ENCODE peak calls at places on chromosomes 11 and 22, in six cellular contexts. Q is A549, O is K562, L is endothelial cell of umbilical vein, W is GM12878, T is HepG2. E is an unnamed sample.

GRCh38 chr11:4041731-4042391 is 52.7 kb upstream of the RRM1 start:
- DNase-seq in L (no peak), O (no peak), W (no peak), Q (no peak), T (no peak), E (no peak)

GRCh38 chr11:47248664-47249377 is at the start of gene ACP2:
- DNase-seq in O (peak; percentile 84), W (peak; percentile 64), L (peak; percentile 88), Q (peak; percentile 81), T (peak; percentile 85), E (peak; percentile 92)

GRCh38 chr22:49660794-49661781 is 166.6 kb downstream of the BRD1 start:
- DNase-seq in Q (no peak), T (no peak), W (no peak), L (no peak), O (no peak), E (no peak)

GRCh38 chr11:17560281-17561110 is 13.4 kb downstream of the OTOG start:
- DNase-seq in W (no peak), T (no peak), Q (no peak), O (no peak), L (no peak), E (no peak)

GRCh38 chr11:119101367-119101758 is 290 bp downstream of the DPAGT1 start:
- DNase-seq in T (peak; percentile 38), W (no peak), L (no peak), Q (no peak), O (peak; percentile 58), E (peak; percentile 74)

GRCh38 chr11:29527391-29527936 is 489.4 kb downstream of the KCNA4 start:
- DNase-seq in L (peak; percentile 67), O (no peak), Q (peak; percentile 4), W (no peak), T (peak; percentile 35), E (peak; percentile 91)

GRCh38 chr11:126992065-126992803 is 8.3 kb downstream of the KIRREL3 start:
- DNase-seq in L (no peak), W (no peak), Q (peak; percentile 71), O (no peak), T (no peak), E (no peak)

GRCh38 chr22:35390933-35391332 is 9.0 kb upstream of the MCM5 start:
- DNase-seq in O (no peak), L (no peak), W (no peak), Q (no peak), T (no peak), E (no peak)

GRCh38 chr22:17804331-17805080 is 30.2 kb upstream of the BID start:
- DNase-seq in W (no peak), T (no peak), Q (no peak), L (no peak), O (no peak), E (no peak)

GRCh38 chr11:109939176-109939810 is 153.9 kb upstream of the ZC3H12C start:
- DNase-seq in T (peak; percentile 54), W (no peak), Q (peak; percentile 38), L (peak; percentile 80), O (peak; percentile 62), E (peak; percentile 56)

GRCh38 chr11:313787-314547 is at the start of gene IFITM1:
- DNase-seq in O (peak; percentile 84), W (peak; percentile 92), L (peak; percentile 57), Q (no peak), T (no peak), E (peak; percentile 87)

GRCh38 chr22:37208401-37209139 is 3.7 kb downstream of the SSTR3 start:
- DNase-seq in L (no peak), W (no peak), T (no peak), Q (no peak), O (no peak), E (no peak)
- TF ChIP-seq MYC in L (no peak), W (no peak), T (no peak), Q (no peak), O (no peak), E (no peak)

GRCh38 chr11:102267602-102268001 is 49.7 kb upstream of the BIRC3 start:
- DNase-seq in Q (peak; percentile 40), O (peak; percentile 32), T (no peak), W (no peak), L (peak; percentile 18), E (no peak)
- H3K4me3 ChIP-seq in Q (peak overlapping the region; percentile 51), O (no peak overlapping the region), T (peak overlapping the region; percentile 51), W (no peak overlapping the region), L (no peak overlapping the region), E (no peak overlapping the region)

DNA sequence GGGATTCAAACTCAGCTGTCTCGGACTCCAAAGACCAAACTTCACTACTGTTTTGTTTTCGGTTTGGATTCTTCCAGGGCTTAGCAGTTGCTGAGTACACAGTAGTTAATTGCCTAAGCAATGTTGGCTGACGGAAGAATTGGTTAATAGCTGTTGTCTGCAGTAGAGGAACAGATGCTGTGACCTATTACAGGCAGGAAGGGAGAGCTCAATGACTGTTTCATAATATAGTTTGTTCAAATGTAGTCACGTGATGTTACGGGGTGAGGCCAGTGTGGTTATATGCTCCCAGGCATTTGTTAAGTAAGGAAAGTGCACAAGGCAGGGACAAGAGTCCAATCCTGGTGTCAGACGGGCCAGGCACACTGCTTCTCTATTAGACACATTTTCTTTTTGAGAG is 222.6 kb upstream of the CCDC90B start:
- DNase-seq in W (no peak), T (peak; percentile 78), L (no peak), Q (no peak), O (no peak), E (peak; percentile 27)
- TF ChIP-seq POLR2A in W (no peak), T (no peak), L (no peak), Q (no peak), O (no peak), E (no peak)

GRCh38 chr11:131217313-131218297 is 152.8 kb upstream of the NTM start:
- DNase-seq in L (no peak), W (no peak), T (no peak), O (no peak), Q (no peak), E (peak; percentile 18)
- TF ChIP-seq MYC in L (no peak), W (no peak), T (no peak), O (no peak), Q (no peak), E (no peak)

GRCh38 chr22:22822106-22822505 is 65.5 kb upstream of the IGLL5 start:
- DNase-seq in T (no peak), L (no peak), Q (no peak), W (no peak), O (no peak), E (no peak)

GRCh38 chr22:22820076-22820475 is 67.5 kb upstream of the IGLL5 start:
- DNase-seq in T (no peak), Q (no peak), L (no peak), O (no peak), W (no peak), E (no peak)

GRCh38 chr22:22821340-22821739 is 66.3 kb upstream of the IGLL5 start:
- DNase-seq in Q (no peak), O (no peak), T (no peak), W (no peak), L (no peak), E (no peak)

GRCh38 chr22:22818861-22819855 is 68.5 kb upstream of the IGLL5 start:
- DNase-seq in L (no peak), W (peak; percentile 47), O (no peak), Q (no peak), T (no peak), E (peak; percentile 86)

GRCh38 chr22:22820626-22821025 is 67.0 kb upstream of the IGLL5 start:
- DNase-seq in W (no peak), O (no peak), L (no peak), Q (no peak), T (no peak), E (no peak)
- H3K4me3 ChIP-seq in W (no peak overlapping the region), O (no peak overlapping the region), L (no peak overlapping the region), Q (no peak overlapping the region), T (no peak overlapping the region), E (no peak overlapping the region)

GRCh38 chr22:39097098-39098020 is at the start of gene APOBEC3H:
- DNase-seq in T (no peak), W (no peak), Q (no peak), L (no peak), O (peak; percentile 43), E (peak; percentile 43)
- TF ChIP-seq POLR2A in T (no peak), W (peak; percentile 52), Q (no peak), L (no peak), O (no peak), E (no peak)

GRCh38 chr22:26453812-26454500 is 24.9 kb downstream of the ASPHD2 start:
- DNase-seq in T (no peak), O (no peak), W (no peak), Q (no peak), L (no peak), E (no peak)
- TF ChIP-seq MYC in T (no peak), O (no peak), W (no peak), Q (no peak), L (no peak), E (no peak)

DNA sequence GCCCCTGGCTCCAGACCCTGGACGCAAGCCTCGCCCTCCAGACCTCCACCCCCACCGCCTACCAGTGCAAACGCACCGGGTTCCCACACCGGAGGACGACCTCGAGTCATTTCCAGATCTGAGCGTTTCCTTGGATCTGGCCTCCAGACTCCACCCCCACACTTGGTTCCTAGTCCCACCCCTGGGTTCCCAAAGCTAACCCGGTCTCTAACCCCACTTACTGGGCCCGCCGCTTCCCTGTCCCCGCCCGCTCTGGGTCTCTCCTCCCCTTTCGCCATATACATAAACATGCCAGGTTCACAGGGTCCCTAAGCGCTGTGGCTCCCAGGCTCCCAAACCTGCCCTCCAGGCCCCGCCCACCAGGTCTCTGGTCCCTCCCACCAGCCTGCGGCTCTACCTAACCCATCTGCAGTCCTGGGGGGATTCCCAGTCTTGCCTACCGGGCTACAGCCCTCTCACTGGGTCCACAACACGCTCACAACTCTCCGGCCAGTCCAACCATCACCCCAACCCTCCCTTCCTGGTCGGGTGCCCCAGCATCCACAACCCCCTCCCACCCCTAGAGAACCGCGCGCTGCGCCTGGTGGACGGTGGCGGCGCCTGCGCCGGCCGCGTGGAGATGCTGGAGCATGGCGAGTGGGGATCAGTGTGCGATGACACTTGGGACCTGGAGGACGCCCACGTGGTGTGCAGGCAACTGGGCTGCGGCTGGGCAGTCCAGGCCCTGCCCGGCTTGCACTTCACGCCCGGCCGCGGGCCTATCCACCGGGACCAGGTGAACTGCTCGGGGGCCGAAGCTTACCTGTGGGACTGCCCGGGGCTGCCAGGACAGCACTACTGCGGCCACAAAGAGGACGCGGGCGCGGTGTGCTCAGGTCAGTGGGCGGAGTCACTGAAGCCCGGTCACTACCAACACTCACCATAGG is 36.8 kb downstream of the CD6 start:
- DNase-seq in O (no peak), L (no peak), T (no peak), W (no peak), Q (peak; percentile 58), E (no peak)
- H3K4me3 ChIP-seq in O (no peak overlapping the region), L (no peak overlapping the region), T (no peak overlapping the region), W (peak overlapping the region; percentile 36), Q (peak overlapping the region; percentile 50), E (no peak overlapping the region)

GRCh38 chr11:46119053-46119351 is 2.3 kb downstream of the PHF21A start:
- DNase-seq in L (no peak), Q (no peak), W (no peak), T (no peak), O (no peak), E (no peak)

GRCh38 chr11:46120711-46121327 is 435 bp downstream of the PHF21A start:
- DNase-seq in W (no peak), L (peak; percentile 72), T (peak; percentile 41), Q (peak; percentile 43), O (peak; percentile 34), E (peak; percentile 77)

GRCh38 chr11:46120361-46120710 is 918 bp downstream of the PHF21A start:
- DNase-seq in Q (peak; percentile 8), L (no peak), W (no peak), T (no peak), O (peak; percentile 54), E (no peak)

GRCh38 chr11:46117842-46118241 is 3.4 kb downstream of the PHF21A start:
- DNase-seq in Q (no peak), T (no peak), L (no peak), W (no peak), O (no peak), E (peak; percentile 57)

GRCh38 chr11:46119352-46120216 is 1.7 kb downstream of the PHF21A start:
- DNase-seq in L (peak; percentile 48), T (peak; percentile 80), W (no peak), Q (no peak), O (peak; percentile 44), E (peak; percentile 89)
- TF ChIP-seq POLR2A in L (no peak), T (no peak), W (peak; percentile 25), Q (no peak), O (no peak), E (peak; percentile 28)